ENCODE peak calls at places on chromosomes 3 and 15, in six cellular contexts. M is vagina, E is sigmoid colon, P is Karpas-422, L is spleen, Q is Peyer's patch. G is an unnamed sample.

GRCh38 chr15:70063992-70064379 is 33.7 kb downstream of the TLE3 start:
- DNase-seq in E (no peak), P (no peak), Q (no peak), L (no peak), M (no peak), G (no peak)

GRCh38 chr3:8625991-8626390 is 18.6 kb downstream of the SSUH2 start:
- DNase-seq in P (no peak), E (peak; percentile 11), M (no peak), Q (peak; percentile 29), L (no peak), G (no peak)

GRCh38 chr3:55097441-55097840 is 169.6 kb upstream of the LRTM1 start:
- DNase-seq in E (no peak), Q (no peak), L (no peak), M (no peak), P (no peak), G (no peak)

GRCh38 chr15:44545934-44546802 is 9.2 kb downstream of the EIF3J start:
- DNase-seq in E (no peak), L (no peak), M (no peak), P (no peak), Q (no peak), G (no peak)

GRCh38 chr15:59437473-59437776 is 561 bp upstream of the FAM81A start:
- DNase-seq in P (no peak), L (no peak), E (peak; percentile 66), Q (no peak), M (no peak), G (no peak)

GRCh38 chr15:64146041-64146440 is 5.5 kb upstream of the SNX22 start:
- DNase-seq in L (no peak), E (peak; percentile 59), P (no peak), M (no peak), Q (no peak), G (no peak)

GRCh38 chr3:45137656-45138181 is 8.5 kb downstream of the CDCP1 start:
- DNase-seq in L (no peak), P (no peak), M (no peak), E (no peak), Q (no peak), G (no peak)

GRCh38 chr3:194577985-194578905 is 55.0 kb downstream of the TMEM44 start:
- DNase-seq in M (no peak), P (no peak), L (no peak), Q (peak; percentile 65), E (no peak), G (peak; percentile 59)

GRCh38 chr15:91385301-91385700 is 285.2 kb downstream of the SV2B start:
- DNase-seq in Q (no peak), L (no peak), P (no peak), E (no peak), M (no peak), G (no peak)

GRCh38 chr15:92429378-92430066 is 35.8 kb downstream of the ST8SIA2 start:
- DNase-seq in M (no peak), L (no peak), P (no peak), Q (no peak), E (no peak), G (no peak)

GRCh38 chr3:10173095-10173925 is 8.6 kb downstream of the IRAK2 start:
- DNase-seq in M (no peak), P (no peak), E (no peak), L (no peak), Q (no peak), G (no peak)

GRCh38 chr3:157131861-157132260 is 28.1 kb downstream of the CCNL1 start:
- DNase-seq in P (no peak), L (no peak), Q (no peak), M (no peak), E (no peak), G (no peak)
- H3K4me1 ChIP-seq in P (peaks cover 8% of the 10 kb centered on the region), L (peaks cover 70% of the 10 kb centered on the region), Q (peaks cover 63% of the 10 kb centered on the region), M (peaks cover 45% of the 10 kb centered on the region), E (peaks cover 46% of the 10 kb centered on the region), G (peaks cover 62% of the 10 kb centered on the region)

DNA sequence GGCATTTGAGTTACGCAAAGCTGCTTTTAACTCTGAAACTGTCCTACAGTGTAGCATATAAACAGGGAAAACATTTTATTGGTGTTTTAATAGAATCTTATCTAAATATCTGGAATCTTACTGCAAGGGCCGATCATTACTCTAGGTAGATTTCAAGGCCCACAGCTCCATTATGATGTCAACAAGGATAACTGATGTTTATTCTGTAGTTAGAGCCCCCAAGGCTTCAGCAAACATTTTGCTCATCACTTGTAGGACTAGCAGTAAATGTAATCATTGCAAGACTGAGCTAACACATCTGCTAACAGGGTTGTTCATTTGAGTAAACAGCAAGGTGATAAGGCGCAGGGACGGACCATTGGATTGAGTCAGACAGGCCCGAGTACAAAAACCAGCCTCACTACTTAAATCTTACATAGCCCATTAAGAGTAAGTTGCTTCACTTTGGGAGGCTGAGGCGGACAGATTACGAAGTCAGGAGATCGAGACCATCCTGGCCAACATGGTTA is 332.5 kb upstream of the TPRG1 start:
- DNase-seq in E (no peak), P (no peak), L (no peak), M (no peak), Q (no peak), G (no peak)
- H3K4me3 ChIP-seq in E (no peak overlapping the region), P (no peak overlapping the region), L (no peak overlapping the region), M (no peak overlapping the region), Q (no peak overlapping the region), G (no peak overlapping the region)

GRCh38 chr15:28274211-28274610 is 47.8 kb downstream of the HERC2 start:
- DNase-seq in Q (no peak), L (no peak), M (no peak), P (no peak), E (no peak), G (no peak)
- H3K36me3 ChIP-seq in Q (no peaks in the 10 kb centered on the region), L (peaks cover 44% of the 10 kb centered on the region), M (no peaks in the 10 kb centered on the region), P (no peaks in the 10 kb centered on the region), E (peaks cover 68% of the 10 kb centered on the region), G (no peaks in the 10 kb centered on the region)

GRCh38 chr15:98806275-98806895 is 158.0 kb downstream of the IGF1R start:
- DNase-seq in M (no peak), Q (no peak), E (no peak), L (no peak), P (no peak), G (no peak)
- H3K4me1 ChIP-seq in M (peaks cover 62% of the 10 kb centered on the region), Q (peaks cover 6% of the 10 kb centered on the region), E (peaks cover 45% of the 10 kb centered on the region), L (peaks cover 6% of the 10 kb centered on the region), P (no peaks in the 10 kb centered on the region), G (peaks cover 5% of the 10 kb centered on the region)

GRCh38 chr15:96331141-96331941 is 841 bp downstream of the NR2F2 start:
- DNase-seq in Q (no peak), L (no peak), E (peak; percentile 76), P (no peak), M (no peak), G (peak; percentile 61)

GRCh38 chr15:96328101-96328958 is 2.2 kb upstream of the NR2F2 start:
- DNase-seq in P (no peak), E (no peak), Q (no peak), L (no peak), M (no peak), G (no peak)

GRCh38 chr15:96330450-96331140 is at the start of gene NR2F2:
- DNase-seq in P (no peak), L (peak; percentile 89), E (peak; percentile 99), Q (peak; percentile 95), M (no peak), G (peak; percentile 95)

GRCh38 chr15:96330064-96330449 is 443 bp upstream of the NR2F2 start:
- DNase-seq in P (no peak), M (no peak), E (peak; percentile 92), L (peak; percentile 80), Q (no peak), G (peak; percentile 70)

DNA sequence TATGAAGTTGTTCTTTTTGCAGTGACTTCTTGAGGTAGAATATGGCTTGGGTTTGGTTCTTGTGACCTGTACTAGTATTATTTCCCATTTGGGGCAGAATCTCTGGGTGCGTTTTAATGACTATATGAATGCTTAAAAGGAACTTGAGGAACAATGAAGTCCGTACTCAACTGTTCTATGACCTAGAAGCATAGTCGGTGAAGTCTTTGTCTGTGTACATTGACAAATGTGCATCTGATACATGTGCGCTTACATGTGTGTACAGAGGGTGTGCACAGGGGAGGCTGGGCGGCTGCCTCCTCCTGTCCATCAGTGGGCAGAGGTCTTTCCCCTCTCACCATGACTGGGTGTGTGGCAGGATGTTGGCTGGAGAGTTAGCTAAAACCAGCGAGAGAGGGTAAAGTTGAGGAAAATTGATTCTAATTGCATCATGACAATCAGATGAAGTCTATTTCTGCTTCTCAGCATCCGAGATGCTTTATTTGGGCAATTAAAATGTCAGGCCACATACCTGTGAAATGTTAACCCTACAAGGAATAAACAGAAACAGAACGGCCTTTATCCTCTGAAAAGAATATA is 1.0 kb upstream of the NR2F2 start:
- DNase-seq in M (no peak), L (no peak), Q (no peak), E (no peak), P (no peak), G (no peak)
- H3K4me3 ChIP-seq in M (peak overlapping the region; percentile 64), L (peak overlapping the region; percentile 45), Q (peak overlapping the region; percentile 80), E (peak overlapping the region; percentile 58), P (no peak overlapping the region), G (peak overlapping the region; percentile 14)

DNA sequence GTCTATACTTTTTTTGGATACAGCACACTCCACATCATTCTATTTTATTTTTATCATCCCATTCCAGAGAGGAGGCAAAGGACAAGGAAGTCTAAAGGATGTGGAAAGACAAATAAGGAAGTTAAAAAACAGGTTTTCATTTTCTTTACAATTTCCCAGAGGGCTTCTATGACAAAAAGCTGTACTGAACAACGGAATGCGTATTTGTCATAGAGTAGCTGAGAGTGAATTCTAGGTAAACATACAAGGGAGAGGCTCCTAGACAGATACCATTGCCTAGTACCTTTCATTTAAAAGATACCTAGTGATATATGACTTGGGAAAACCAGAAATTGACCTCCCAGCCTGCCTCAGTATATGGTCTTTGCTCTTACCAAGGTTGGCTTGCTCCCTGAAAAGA is 341.7 kb downstream of the FHIT start:
- DNase-seq in P (no peak), M (no peak), E (no peak), Q (no peak), L (no peak), G (no peak)
- H3K36me3 ChIP-seq in P (no peaks in the 10 kb centered on the region), M (no peaks in the 10 kb centered on the region), E (no peaks in the 10 kb centered on the region), Q (no peaks in the 10 kb centered on the region), L (no peaks in the 10 kb centered on the region), G (no peaks in the 10 kb centered on the region)